ENCODE peak calls at places on chromosomes 16 and 17, in seven cellular contexts. N is midbrain; O is renal cortical epithelial cell; M is NCI-H2107; G is activated effector memory CD4-positive, alpha-beta T cell treated with Interleukin-2 at 50 U/mL for 16 hours; Z is left colon; H is GM19239. T is an unnamed sample.

GRCh38 chr17:67696853-67697505 is 20.8 kb upstream of the NOL11 start:
- DNase-seq in N (no peak), O (no peak), M (no peak), G (no peak), Z (no peak), H (no peak), T (no peak)

GRCh38 chr16:4505356-4506153 is 29.4 kb downstream of the HMOX2 start:
- DNase-seq in N (no peak), O (no peak), M (no peak), G (peak), Z (peak), H (peak), T (no peak)

GRCh38 chr17:7574176-7574953 is 5.1 kb upstream of the CD68 start:
- DNase-seq in N (no peak), O (no peak), M (no peak), G (no peak), Z (no peak), H (no peak), T (no peak)

GRCh38 chr17:40551874-40552768 is 13.2 kb downstream of the CCR7 start:
- DNase-seq in N (no peak), O (no peak), M (no peak), G (no peak), Z (peak), H (no peak), T (peak)

GRCh38 chr16:35011-35775 is 18.2 kb downstream of the POLR3K start:
- DNase-seq in N (peak), O (no peak), M (no peak), G (no peak), Z (no peak), H (no peak), T (no peak)

GRCh38 chr16:22652463-22652845 is 141.8 kb downstream of the NPIPB5 start:
- DNase-seq in N (no peak), O (no peak), M (no peak), G (no peak), Z (no peak), H (no peak), T (no peak)

GRCh38 chr17:67525239-67526135 is 148.4 kb downstream of the PITPNC1 start:
- DNase-seq in N (no peak), O (no peak), M (no peak), G (no peak), Z (no peak), H (no peak), T (no peak)

GRCh38 chr17:29561541-29562517 is 5.0 kb downstream of the ABHD15 start:
- DNase-seq in N (peak), O (no peak), M (no peak), G (no peak), Z (no peak), H (no peak), T (no peak)

GRCh38 chr17:9239821-9240658 is 218.7 kb downstream of the NTN1 start:
- DNase-seq in N (peak), O (no peak), M (no peak), G (peak), Z (peak), H (peak), T (peak)

GRCh38 chr17:9436629-9437028 is 139.0 kb downstream of the STX8 start:
- DNase-seq in N (no peak), O (no peak), M (no peak), G (no peak), Z (no peak), H (no peak), T (no peak)

GRCh38 chr17:82031885-82032627 is 578 bp downstream of the RAC3 start:
- DNase-seq in N (no peak), O (no peak), M (no peak), G (no peak), Z (peak), H (no peak), T (peak)

GRCh38 chr16:10949424-10949970 is 5.1 kb downstream of the CLEC16A start:
- DNase-seq in N (no peak), O (peak), M (peak), G (no peak), Z (no peak), H (peak), T (no peak)

GRCh38 chr17:74749262-74750038 is 1.0 kb downstream of the NHERF1 start:
- DNase-seq in N (no peak), O (peak), M (no peak), G (peak), Z (peak), H (no peak), T (peak)

GRCh38 chr17:9150407-9151090 is 129.2 kb downstream of the NTN1 start:
- DNase-seq in N (no peak), O (no peak), M (no peak), G (no peak), Z (no peak), H (no peak), T (no peak)

GRCh38 chr17:40486513-40487370 is 14.7 kb downstream of the TNS4 start:
- DNase-seq in N (no peak), O (peak), M (no peak), G (no peak), Z (no peak), H (no peak), T (no peak)

GRCh38 chr16:74724820-74725549 is 24.3 kb upstream of the MLKL start:
- DNase-seq in N (peak), O (peak), M (no peak), G (no peak), Z (no peak), H (no peak), T (no peak)

GRCh38 chr17:63740464-63741181 is 976 bp downstream of the STRADA start:
- DNase-seq in N (no peak), O (peak), M (no peak), G (no peak), Z (no peak), H (no peak), T (peak)

GRCh38 chr16:66511615-66512500 is 38.1 kb downstream of the TK2 start:
- DNase-seq in N (no peak), O (peak), M (no peak), G (no peak), Z (no peak), H (no peak), T (no peak)

GRCh38 chr16:51592535-51592934 is 441.5 kb upstream of the SALL1 start:
- DNase-seq in N (no peak), O (peak), M (no peak), G (no peak), Z (no peak), H (no peak), T (no peak)

GRCh38 chr17:43392397-43392796 is 6.4 kb upstream of the ARL4D start:
- DNase-seq in N (no peak), O (no peak), M (no peak), G (no peak), Z (no peak), H (no peak), T (no peak)

GRCh38 chr16:46830417-46830901 is 521 bp downstream of the C16orf87 start:
- DNase-seq in N (peak), O (no peak), M (no peak), G (peak), Z (peak), H (no peak), T (peak)

GRCh38 chr16:63695347-63695746 is 1426.5 kb downstream of the CDH11 start:
- DNase-seq in N (no peak), O (no peak), M (no peak), G (no peak), Z (no peak), H (no peak), T (no peak)

T was measured in colonic mucosa.